ENCODE peak calls at places on chromosomes 7 and 10, in eight cellular contexts. P, X, C, O, R, M, G and T are unnamed samples.

GRCh38 chr7:105097619-105098018 is 83.6 kb downstream of the KMT2E start:
- DNase-seq in R (peak; percentile 86), G (peak; percentile 69), C (no peak), X (no peak), M (peak; percentile 83), O (no peak), P (no peak), T (no peak)

GRCh38 chr7:46781901-46782439 is 799.9 kb downstream of the TNS3 start:
- DNase-seq in X (no peak), G (no peak), O (no peak), C (no peak), M (no peak), R (no peak), P (no peak), T (no peak)

GRCh38 chr10:132659206-132660091 is 121.9 kb downstream of the INPP5A start:
- DNase-seq in O (no peak), P (peak; percentile 71), X (no peak), R (no peak), M (no peak), C (no peak), G (no peak), T (no peak)

GRCh38 chr10:121294630-121295029 is 303.6 kb downstream of the FGFR2 start:
- DNase-seq in G (no peak), M (no peak), O (no peak), X (no peak), C (no peak), R (no peak), P (no peak), T (no peak)

GRCh38 chr7:112573302-112574039 is 92.7 kb downstream of the LSMEM1 start:
- DNase-seq in G (peak; percentile 22), C (no peak), P (no peak), R (no peak), O (peak; percentile 54), X (no peak), M (no peak), T (no peak)

GRCh38 chr7:53437336-53437735 is 401.9 kb downstream of the POM121L12 start:
- DNase-seq in G (peak; percentile 71), X (no peak), P (no peak), M (no peak), C (no peak), R (no peak), O (no peak), T (no peak)

GRCh38 chr7:31687024-31687423 is at the start of gene PPP1R17:
- DNase-seq in M (no peak), P (peak; percentile 32), G (no peak), R (no peak), X (no peak), O (no peak), C (no peak), T (no peak)

GRCh38 chr10:84845628-84846261 is 517.4 kb downstream of the CCSER2 start:
- DNase-seq in O (no peak), M (no peak), X (peak; percentile 54), P (no peak), C (no peak), G (peak; percentile 17), R (no peak), T (no peak)

GRCh38 chr10:110765513-110766375 is 106.0 kb upstream of the PDCD4 start:
- DNase-seq in G (peak; percentile 49), R (no peak), P (no peak), X (no peak), O (no peak), M (no peak), C (no peak), T (no peak)

GRCh38 chr10:8037941-8038894 is 16.3 kb upstream of the GATA3 start:
- DNase-seq in X (no peak), R (no peak), O (no peak), G (no peak), C (no peak), M (no peak), P (no peak), T (no peak)

GRCh38 chr10:114577133-114577532 is 80.9 kb downstream of the ABLIM1 start:
- DNase-seq in R (peak; percentile 78), O (no peak), M (peak; percentile 46), P (no peak), C (peak; percentile 56), X (no peak), G (peak; percentile 76), T (no peak)

GRCh38 chr7:15309891-15310290 is 251.9 kb downstream of the AGMO start:
- DNase-seq in P (no peak), G (peak; percentile 51), X (no peak), O (no peak), C (no peak), M (no peak), R (peak; percentile 26), T (no peak)

GRCh38 chr10:60613434-60613833 is 164.8 kb upstream of the CDK1 start:
- DNase-seq in O (no peak), R (no peak), C (no peak), M (no peak), X (no peak), P (no peak), G (no peak), T (no peak)

GRCh38 chr10:60621018-60621417 is 157.3 kb upstream of the CDK1 start:
- DNase-seq in R (no peak), P (no peak), O (no peak), M (no peak), X (no peak), C (no peak), G (no peak), T (no peak)

GRCh38 chr10:60615551-60615950 is 162.7 kb upstream of the CDK1 start:
- DNase-seq in O (no peak), R (no peak), M (no peak), C (no peak), X (no peak), P (no peak), G (no peak), T (no peak)

GRCh38 chr10:60623627-60624026 is 154.7 kb upstream of the CDK1 start:
- DNase-seq in C (no peak), X (no peak), O (no peak), R (no peak), M (no peak), P (no peak), G (no peak), T (no peak)

GRCh38 chr10:60618861-60619260 is 159.4 kb upstream of the CDK1 start:
- DNase-seq in O (no peak), P (no peak), R (no peak), G (no peak), C (no peak), M (no peak), X (no peak), T (no peak)
- TF ChIP-seq CTCF in O (no peak), P (no peak), R (no peak), G (no peak), C (no peak), M (no peak), X (no peak), T (no peak)

GRCh38 chr7:131835141-131835540 is 278.7 kb upstream of the PODXL start:
- DNase-seq in X (no peak), R (no peak), M (no peak), O (no peak), P (no peak), C (no peak), G (no peak), T (no peak)

GRCh38 chr7:131840291-131840690 is 283.9 kb upstream of the PODXL start:
- DNase-seq in M (no peak), P (no peak), X (no peak), G (no peak), O (no peak), R (no peak), C (no peak), T (no peak)

DNA sequence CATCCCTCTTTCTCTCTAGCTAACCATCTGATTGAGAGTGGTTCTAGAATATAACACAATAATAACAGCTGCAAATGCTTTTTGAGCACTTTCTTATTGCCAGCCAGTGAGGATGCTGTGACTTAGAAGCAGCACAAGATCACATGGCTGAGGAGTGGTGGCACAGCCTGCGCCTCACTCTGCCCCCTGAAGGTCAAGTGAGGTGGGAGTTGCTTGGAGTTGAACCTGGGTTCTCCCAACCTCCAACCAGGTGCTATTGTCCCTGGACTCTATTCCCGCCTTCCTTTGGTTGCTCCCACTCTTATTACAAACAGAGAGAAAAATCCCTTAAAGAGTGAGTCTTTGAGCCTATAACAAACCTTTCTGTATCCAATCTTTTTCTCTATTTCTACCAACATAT is 280.3 kb upstream of the PODXL start:
- DNase-seq in P (no peak), G (no peak), C (no peak), O (no peak), M (no peak), R (no peak), X (no peak), T (no peak)
- TF ChIP-seq CTCF in P (no peak), G (no peak), C (no peak), O (no peak), M (no peak), R (no peak), X (no peak), T (no peak)

GRCh38 chr7:33809218-33809617 is 96.1 kb upstream of the BMPER start:
- DNase-seq in M (no peak), C (no peak), P (no peak), O (no peak), X (no peak), R (no peak), G (no peak), T (no peak)

GRCh38 chr7:33806284-33807157 is 98.8 kb upstream of the BMPER start:
- DNase-seq in C (no peak), M (no peak), G (peak; percentile 47), P (no peak), O (no peak), R (no peak), X (no peak), T (no peak)

GRCh38 chr7:33805630-33806233 is 99.6 kb upstream of the BMPER start:
- DNase-seq in O (no peak), G (peak; percentile 78), C (no peak), P (no peak), M (peak; percentile 25), X (no peak), R (no peak), T (no peak)

GRCh38 chr7:33807158-33807530 is 98.2 kb upstream of the BMPER start:
- DNase-seq in M (no peak), R (no peak), O (no peak), G (no peak), X (no peak), C (no peak), P (no peak), T (no peak)

GRCh38 chr7:33807779-33808482 is 97.4 kb upstream of the BMPER start:
- DNase-seq in G (peak; percentile 99), P (peak; percentile 35), R (peak; percentile 62), M (peak; percentile 85), X (no peak), O (peak; percentile 37), C (peak; percentile 79), T (no peak)
- TF ChIP-seq CTCF in G (peak; percentile 80), P (no peak), R (peak; percentile 62), M (peak; percentile 67), X (peak; percentile 28), O (peak; percentile 24), C (peak; percentile 82), T (no peak)

DNA sequence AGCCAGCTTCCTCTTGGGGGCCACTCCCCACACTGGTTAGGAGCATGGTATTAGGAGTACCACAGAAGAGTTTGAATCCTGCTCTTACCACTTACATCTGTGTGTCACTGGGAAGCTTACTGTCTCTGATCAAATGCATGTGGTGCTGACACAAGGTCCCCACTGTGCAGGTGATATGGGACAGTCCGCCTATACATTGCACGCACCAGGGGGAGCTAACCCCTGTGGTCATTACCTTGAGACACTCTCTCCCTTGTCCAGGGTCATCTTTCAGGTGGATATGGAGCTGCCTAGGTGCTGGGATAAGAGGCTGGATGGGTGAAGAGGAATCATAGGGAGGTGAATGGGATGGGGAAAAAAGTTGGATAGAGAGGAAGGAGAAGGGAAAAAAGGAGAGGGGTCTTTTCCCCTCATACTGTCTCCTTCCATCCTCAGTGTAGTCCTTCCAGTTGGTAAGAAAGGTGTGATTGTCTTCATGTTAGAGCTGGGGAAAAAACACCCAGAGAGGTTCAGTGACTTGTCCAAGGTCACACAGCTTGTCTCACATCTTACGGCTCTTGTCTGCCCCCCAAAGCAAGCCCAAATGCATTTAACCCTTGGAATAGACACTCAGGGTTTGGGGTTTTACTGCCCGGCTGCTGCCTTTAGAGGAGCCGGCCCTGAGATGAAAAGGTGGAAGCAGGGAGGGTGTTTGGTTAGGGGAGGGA is 125.9 kb downstream of the CDH23 start:
- DNase-seq in G (no peak), C (no peak), X (no peak), O (no peak), R (no peak), M (no peak), P (no peak), T (no peak)
- TF ChIP-seq CTCF in G (no peak), C (no peak), X (no peak), O (no peak), R (no peak), M (no peak), P (no peak), T (no peak)